ENCODE peak calls at places on chromosomes 4 and X, in four cellular contexts. One of them, this sample, is unnamed.

GRCh38 chr4:87073570-87074470 is 139.0 kb downstream of the AFF1 start:
- DNase-seq in astrocyte: peak
- DNase-seq in fibroblast of lung: peak
- DNase-seq in HCT116: no peak
- DNase-seq in this sample: no peak

GRCh38 chr4:3470244-3471097 is 7.4 kb downstream of the DOK7 start:
- DNase-seq in astrocyte: peak
- DNase-seq in fibroblast of lung: peak
- DNase-seq in HCT116: no peak
- DNase-seq in this sample: peak

GRCh38 chr4:73187325-73187724 is 71.3 kb downstream of the ANKRD17 start:
- DNase-seq in astrocyte: peak
- DNase-seq in fibroblast of lung: peak
- DNase-seq in HCT116: no peak
- DNase-seq in this sample: peak

GRCh38 chrX:131734621-131735020 is 190.7 kb downstream of the OR13H1 start:
- DNase-seq in astrocyte: peak
- DNase-seq in fibroblast of lung: no peak
- DNase-seq in HCT116: no peak
- DNase-seq in this sample: no peak

GRCh38 chrX:40105016-40105790 is 7.4 kb upstream of the BCOR start:
- DNase-seq in astrocyte: no peak
- DNase-seq in fibroblast of lung: no peak
- DNase-seq in HCT116: no peak
- DNase-seq in this sample: peak

GRCh38 chr4:188911199-188911598 is 772.0 kb downstream of the TRIML1 start:
- DNase-seq in astrocyte: no peak
- DNase-seq in fibroblast of lung: no peak
- DNase-seq in HCT116: no peak
- DNase-seq in this sample: no peak

GRCh38 chrX:21657318-21658151 is 595 bp downstream of the KLHL34 start:
- DNase-seq in astrocyte: no peak
- DNase-seq in fibroblast of lung: no peak
- DNase-seq in HCT116: no peak
- DNase-seq in this sample: no peak

GRCh38 chr4:57676394-57676793 is 566.2 kb upstream of the IGFBP7 start:
- DNase-seq in astrocyte: no peak
- DNase-seq in fibroblast of lung: no peak
- DNase-seq in HCT116: no peak
- DNase-seq in this sample: no peak

GRCh38 chr4:24065974-24066373 is 176.1 kb upstream of the PPARGC1A start:
- DNase-seq in astrocyte: no peak
- DNase-seq in fibroblast of lung: no peak
- DNase-seq in HCT116: no peak
- DNase-seq in this sample: no peak

GRCh38 chr4:28948501-28948900 is 1771.7 kb upstream of the PCDH7 start:
- DNase-seq in astrocyte: no peak
- DNase-seq in fibroblast of lung: peak
- DNase-seq in HCT116: no peak
- DNase-seq in this sample: peak
- TF ChIP-seq EZH2 in astrocyte: no peak
- TF ChIP-seq EZH2 in fibroblast of lung: no peak
- TF ChIP-seq EZH2 in HCT116: no peak
- TF ChIP-seq EZH2 in this sample: no peak

GRCh38 chrX:74461384-74461783 is 40.1 kb downstream of the SLC16A2 start:
- DNase-seq in astrocyte: no peak
- DNase-seq in fibroblast of lung: no peak
- DNase-seq in HCT116: no peak
- DNase-seq in this sample: peak

GRCh38 chrX:74467656-74468055 is 46.4 kb downstream of the SLC16A2 start:
- DNase-seq in astrocyte: no peak
- DNase-seq in fibroblast of lung: no peak
- DNase-seq in HCT116: no peak
- DNase-seq in this sample: no peak

GRCh38 chrX:74464722-74465121 is 43.4 kb downstream of the SLC16A2 start:
- DNase-seq in astrocyte: no peak
- DNase-seq in fibroblast of lung: no peak
- DNase-seq in HCT116: no peak
- DNase-seq in this sample: no peak

DNA sequence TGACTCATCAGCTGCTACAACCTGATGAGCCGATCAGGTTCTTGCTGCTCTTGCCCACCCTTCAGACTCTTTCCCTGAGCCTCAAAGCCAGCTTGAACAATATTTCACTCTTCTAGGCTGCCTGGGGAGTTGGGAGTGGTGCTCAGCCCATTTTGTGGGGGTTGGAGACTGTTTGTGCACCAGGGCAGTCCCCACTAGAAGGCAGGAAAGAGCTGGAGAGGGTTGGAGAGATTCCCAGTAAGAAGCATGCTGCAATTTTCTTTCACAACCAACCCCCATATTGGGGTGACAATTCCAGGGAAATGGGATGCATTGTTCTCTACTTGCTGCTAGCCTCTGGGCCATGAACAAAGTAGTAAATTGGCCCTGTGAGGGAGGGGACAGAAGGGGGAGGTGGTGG is 44.1 kb downstream of the SLC16A2 start:
- DNase-seq in astrocyte: no peak
- DNase-seq in fibroblast of lung: no peak
- DNase-seq in HCT116: no peak
- DNase-seq in this sample: peak
- H3K9ac ChIP-seq in astrocyte: no peak
- H3K9ac ChIP-seq in fibroblast of lung: no peak
- H3K9ac ChIP-seq in HCT116: no peak
- H3K9ac ChIP-seq in this sample: no peak

GRCh38 chr4:2416564-2417195 is 1.8 kb downstream of the ZFYVE28 start:
- DNase-seq in astrocyte: no peak
- DNase-seq in fibroblast of lung: no peak
- DNase-seq in HCT116: no peak
- DNase-seq in this sample: peak
- TF ChIP-seq EZH2 in astrocyte: peak
- TF ChIP-seq EZH2 in fibroblast of lung: peak
- TF ChIP-seq EZH2 in HCT116: no peak
- TF ChIP-seq EZH2 in this sample: no peak

GRCh38 chrX:47620303-47620685 is 637 bp upstream of the SYN1 start:
- DNase-seq in astrocyte: no peak
- DNase-seq in fibroblast of lung: no peak
- DNase-seq in HCT116: no peak
- DNase-seq in this sample: no peak

GRCh38 chrX:47619486-47620302 is at the start of gene SYN1:
- DNase-seq in astrocyte: peak
- DNase-seq in fibroblast of lung: peak
- DNase-seq in HCT116: peak
- DNase-seq in this sample: peak

GRCh38 chrX:47621851-47622250 is 2.2 kb upstream of the SYN1 start:
- DNase-seq in astrocyte: no peak
- DNase-seq in fibroblast of lung: no peak
- DNase-seq in HCT116: no peak
- DNase-seq in this sample: no peak

GRCh38 chrX:47625365-47625764 is 4.4 kb downstream of the CFP start:
- DNase-seq in astrocyte: no peak
- DNase-seq in fibroblast of lung: no peak
- DNase-seq in HCT116: no peak
- DNase-seq in this sample: no peak

GRCh38 chrX:47623540-47624027 is 3.9 kb upstream of the SYN1 start:
- DNase-seq in astrocyte: peak
- DNase-seq in fibroblast of lung: peak
- DNase-seq in HCT116: no peak
- DNase-seq in this sample: peak
- H3K9ac ChIP-seq in astrocyte: no peak
- H3K9ac ChIP-seq in fibroblast of lung: no peak
- H3K9ac ChIP-seq in HCT116: no peak
- H3K9ac ChIP-seq in this sample: no peak

GRCh38 chrX:140508958-140509357 is 4.1 kb upstream of the SOX3 start:
- DNase-seq in astrocyte: no peak
- DNase-seq in fibroblast of lung: no peak
- DNase-seq in HCT116: no peak
- DNase-seq in this sample: no peak
- TF ChIP-seq EZH2 in astrocyte: no peak
- TF ChIP-seq EZH2 in fibroblast of lung: no peak
- TF ChIP-seq EZH2 in HCT116: no peak
- TF ChIP-seq EZH2 in this sample: no peak

DNA sequence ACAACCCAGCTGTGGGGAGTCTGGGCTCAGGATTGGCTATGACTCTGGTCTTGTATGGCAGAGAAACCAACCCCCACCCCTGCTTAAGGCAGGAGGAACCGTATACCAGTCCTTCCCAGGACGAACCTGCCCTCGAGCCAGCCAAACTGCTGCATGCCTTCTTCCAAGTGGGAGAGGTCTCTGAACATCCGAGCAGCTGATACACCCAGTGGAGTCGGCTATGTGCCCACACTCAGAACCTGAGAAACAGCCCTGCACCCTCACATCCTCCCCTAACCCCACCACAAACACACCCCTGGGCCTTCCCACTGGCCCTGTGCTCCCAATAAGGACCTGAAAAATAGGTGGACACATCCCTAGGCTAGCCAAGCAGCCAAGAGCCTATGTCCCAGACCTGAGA is 21.8 kb downstream of the C4orf33 start:
- DNase-seq in astrocyte: no peak
- DNase-seq in fibroblast of lung: no peak
- DNase-seq in HCT116: no peak
- DNase-seq in this sample: no peak
- H3K9ac ChIP-seq in astrocyte: no peak
- H3K9ac ChIP-seq in fibroblast of lung: no peak
- H3K9ac ChIP-seq in HCT116: no peak
- H3K9ac ChIP-seq in this sample: no peak

DNA sequence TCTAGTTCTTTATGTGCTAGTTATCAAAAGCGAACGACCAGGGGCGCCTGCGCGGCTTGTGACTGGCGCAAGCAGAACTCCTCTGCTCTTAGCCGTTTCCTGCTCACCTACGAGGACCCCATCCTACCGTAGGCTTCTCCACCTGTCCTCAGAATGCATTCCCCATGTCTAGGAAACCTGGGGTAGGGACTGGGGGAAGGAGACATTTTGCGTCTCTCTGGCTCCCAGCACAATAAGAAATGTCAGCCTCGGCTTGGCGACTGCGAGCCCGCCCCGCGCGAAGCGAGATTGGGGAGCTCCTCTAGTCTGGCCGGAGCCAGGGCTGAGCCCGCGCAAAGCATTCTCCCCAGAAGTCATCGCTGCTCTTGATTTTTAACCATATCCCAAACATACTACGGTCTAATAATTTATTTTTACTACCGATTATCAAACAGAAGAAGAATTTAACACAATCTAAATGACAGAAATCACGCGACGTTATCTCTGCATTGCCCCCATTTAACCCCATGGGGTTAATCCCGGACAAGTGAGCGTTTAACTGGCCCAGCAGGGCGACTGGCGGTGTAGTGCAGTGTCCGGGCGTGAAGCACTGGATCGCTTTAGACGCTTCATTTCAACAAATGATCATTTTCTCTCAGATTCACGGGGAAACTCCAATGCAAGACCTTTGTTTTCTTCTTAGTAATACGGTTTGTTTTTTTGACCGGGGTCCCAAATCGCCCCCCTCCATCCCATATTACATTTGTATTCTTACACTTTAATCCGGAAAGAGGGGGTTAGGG is 7.9 kb upstream of the PITX2 start:
- DNase-seq in astrocyte: no peak
- DNase-seq in fibroblast of lung: no peak
- DNase-seq in HCT116: no peak
- DNase-seq in this sample: no peak
- TF ChIP-seq EZH2 in astrocyte: no peak
- TF ChIP-seq EZH2 in fibroblast of lung: peak
- TF ChIP-seq EZH2 in HCT116: no peak
- TF ChIP-seq EZH2 in this sample: no peak

DNA sequence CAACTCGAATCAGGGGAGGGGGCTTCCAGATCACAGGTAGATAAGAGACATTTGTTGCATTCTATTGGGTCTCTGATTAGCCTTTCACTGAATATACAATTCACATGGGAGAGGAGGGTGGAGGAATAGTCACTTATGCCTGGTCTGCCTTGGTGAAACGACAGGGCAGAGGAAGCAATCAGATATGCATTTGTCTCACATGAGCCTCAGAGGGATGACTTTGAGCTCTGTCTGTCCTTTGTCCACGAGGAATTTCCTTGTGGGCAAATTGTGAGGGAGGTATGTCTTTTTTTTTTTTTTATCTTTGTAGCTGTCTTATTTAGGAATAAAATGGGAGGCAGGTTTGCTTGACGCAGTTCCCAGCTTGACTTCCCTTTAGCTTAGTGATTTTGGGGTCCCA is 28.5 kb upstream of the TMSB4X start:
- DNase-seq in astrocyte: no peak
- DNase-seq in fibroblast of lung: no peak
- DNase-seq in HCT116: no peak
- DNase-seq in this sample: no peak
- H3K9ac ChIP-seq in astrocyte: no peak
- H3K9ac ChIP-seq in fibroblast of lung: no peak
- H3K9ac ChIP-seq in HCT116: no peak
- H3K9ac ChIP-seq in this sample: no peak

GRCh38 chr4:108168672-108169562 is at the start of gene LEF1:
- DNase-seq in astrocyte: peak
- DNase-seq in fibroblast of lung: peak
- DNase-seq in HCT116: no peak
- DNase-seq in this sample: peak
- TF ChIP-seq EZH2 in astrocyte: no peak
- TF ChIP-seq EZH2 in fibroblast of lung: no peak
- TF ChIP-seq EZH2 in HCT116: no peak
- TF ChIP-seq EZH2 in this sample: peak

GRCh38 chr4:25088342-25088952 is 57.7 kb upstream of the LGI2 start:
- DNase-seq in astrocyte: peak
- DNase-seq in fibroblast of lung: no peak
- DNase-seq in HCT116: no peak
- DNase-seq in this sample: peak
- H3K9ac ChIP-seq in astrocyte: no peak
- H3K9ac ChIP-seq in fibroblast of lung: no peak
- H3K9ac ChIP-seq in HCT116: no peak
- H3K9ac ChIP-seq in this sample: peak